ENCODE peak calls at places on chromosomes 13 and 19, in four cellular contexts. G, D, C and L are unnamed samples.

GRCh38 chr13:91572944-91573535 is 174.6 kb downstream of the GPC5 start:
- DNase-seq in G (no peak), C (no peak), D (no peak), L (no peak)

GRCh38 chr13:65264066-65264465 is 1966.1 kb downstream of the PCDH9 start:
- DNase-seq in D (no peak), G (no peak), C (no peak), L (no peak)

GRCh38 chr13:29137995-29138394 is 317.9 kb downstream of the MTUS2 start:
- DNase-seq in G (no peak), C (no peak), D (no peak), L (no peak)

GRCh38 chr19:46944123-46944718 is 75.4 kb upstream of the NPAS1 start:
- DNase-seq in G (no peak), C (no peak), D (no peak), L (no peak)

GRCh38 chr13:33931397-33931987 is 113.5 kb downstream of the RFC3 start:
- DNase-seq in D (peak; percentile 39), C (peak; percentile 7), G (no peak), L (peak; percentile 46)

GRCh38 chr13:32537580-32538233 is 888 bp downstream of the N4BP2L2 start:
- DNase-seq in G (peak; percentile 53), C (no peak), D (peak; percentile 6), L (peak; percentile 6)

GRCh38 chr13:49627831-49628652 is at the start of gene ARL11:
- DNase-seq in G (peak; percentile 83), D (no peak), C (no peak), L (no peak)

GRCh38 chr19:33358408-33358807 is 15.1 kb upstream of the CEBPG start:
- DNase-seq in D (no peak), G (no peak), C (no peak), L (no peak)

GRCh38 chr13:84191199-84191598 is 308.9 kb upstream of the SLITRK1 start:
- DNase-seq in C (no peak), G (no peak), D (no peak), L (no peak)

GRCh38 chr13:77980592-77980991 is 62.0 kb upstream of the EDNRB start:
- DNase-seq in C (no peak), G (no peak), D (peak; percentile 86), L (no peak)

GRCh38 chr13:112959206-112959605 is 9.8 kb upstream of the MCF2L start:
- DNase-seq in C (no peak), G (no peak), D (no peak), L (no peak)

GRCh38 chr19:43300206-43300605 is 30.9 kb upstream of the PSG9 start:
- DNase-seq in C (no peak), G (no peak), D (no peak), L (no peak)

GRCh38 chr13:73341748-73342147 is 282.9 kb downstream of the KLF5 start:
- DNase-seq in G (no peak), C (no peak), D (peak; percentile 12), L (no peak)

GRCh38 chr13:40522234-40522633 is 144.2 kb downstream of the FOXO1 start:
- DNase-seq in G (no peak), D (no peak), C (no peak), L (no peak)

GRCh38 chr13:45105895-45106294 is 14.4 kb upstream of the GTF2F2 start:
- DNase-seq in D (no peak), G (no peak), C (no peak), L (no peak)

GRCh38 chr19:6108721-6109633 is 1.3 kb downstream of the RFX2 start:
- DNase-seq in G (peak; percentile 54), D (peak; percentile 72), C (peak; percentile 61), L (no peak)

GRCh38 chr19:15291089-15291488 is 41.2 kb downstream of the BRD4 start:
- DNase-seq in D (no peak), G (no peak), C (no peak), L (no peak)

GRCh38 chr19:5138606-5139594 is 170.0 kb downstream of the KDM4B start:
- DNase-seq in D (no peak), G (no peak), C (no peak), L (no peak)

GRCh38 chr13:19586904-19587634 is 25.7 kb upstream of the TPTE2 start:
- DNase-seq in C (peak; percentile 52), D (no peak), G (no peak), L (no peak)

GRCh38 chr13:41458187-41458938 is 1.0 kb downstream of the RGCC start:
- DNase-seq in G (peak; percentile 63), D (peak; percentile 52), C (peak; percentile 56), L (no peak)

GRCh38 chr19:35044317-35045117 is 3.0 kb downstream of the HPN start:
- DNase-seq in G (peak; percentile 95), D (peak; percentile 65), C (peak; percentile 85), L (no peak)

GRCh38 chr19:6238643-6239281 is 41.0 kb downstream of the MLLT1 start:
- DNase-seq in G (no peak), D (no peak), C (no peak), L (no peak)

GRCh38 chr19:38247126-38247525 is 9.0 kb downstream of the PPP1R14A start:
- DNase-seq in G (no peak), C (no peak), D (no peak), L (no peak)

GRCh38 chr19:1172353-1173159 is 1.5 kb downstream of the SBNO2 start:
- DNase-seq in C (peak; percentile 64), G (no peak), D (peak; percentile 30), L (no peak)

DNA sequence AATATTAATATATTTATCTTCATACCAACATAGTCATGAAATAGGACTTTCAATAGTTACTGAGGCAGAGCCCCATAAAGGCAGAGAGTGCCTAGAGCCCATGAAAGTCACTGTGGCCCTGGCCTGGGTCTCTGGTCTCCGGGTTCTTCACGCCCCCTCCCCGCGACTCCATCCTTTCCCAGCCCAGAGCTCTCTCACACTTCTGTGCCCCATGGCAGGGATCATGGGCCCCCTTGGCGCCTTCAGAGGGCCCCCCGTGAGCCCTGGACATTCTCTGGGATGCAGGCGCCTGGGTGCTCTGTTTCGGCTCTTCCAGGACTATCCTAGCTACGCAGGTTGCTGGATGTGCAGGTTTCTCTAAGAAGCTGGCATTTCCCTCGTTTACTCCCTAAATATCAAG is 228.4 kb downstream of the TEX29 start:
- DNase-seq in C (no peak), G (no peak), D (no peak), L (no peak)
- H3K27me3 ChIP-seq in C (no peaks in the 10 kb centered on the region), G (no peaks in the 10 kb centered on the region), D (no peaks in the 10 kb centered on the region), L (peaks cover 11% of the 10 kb centered on the region)

DNA sequence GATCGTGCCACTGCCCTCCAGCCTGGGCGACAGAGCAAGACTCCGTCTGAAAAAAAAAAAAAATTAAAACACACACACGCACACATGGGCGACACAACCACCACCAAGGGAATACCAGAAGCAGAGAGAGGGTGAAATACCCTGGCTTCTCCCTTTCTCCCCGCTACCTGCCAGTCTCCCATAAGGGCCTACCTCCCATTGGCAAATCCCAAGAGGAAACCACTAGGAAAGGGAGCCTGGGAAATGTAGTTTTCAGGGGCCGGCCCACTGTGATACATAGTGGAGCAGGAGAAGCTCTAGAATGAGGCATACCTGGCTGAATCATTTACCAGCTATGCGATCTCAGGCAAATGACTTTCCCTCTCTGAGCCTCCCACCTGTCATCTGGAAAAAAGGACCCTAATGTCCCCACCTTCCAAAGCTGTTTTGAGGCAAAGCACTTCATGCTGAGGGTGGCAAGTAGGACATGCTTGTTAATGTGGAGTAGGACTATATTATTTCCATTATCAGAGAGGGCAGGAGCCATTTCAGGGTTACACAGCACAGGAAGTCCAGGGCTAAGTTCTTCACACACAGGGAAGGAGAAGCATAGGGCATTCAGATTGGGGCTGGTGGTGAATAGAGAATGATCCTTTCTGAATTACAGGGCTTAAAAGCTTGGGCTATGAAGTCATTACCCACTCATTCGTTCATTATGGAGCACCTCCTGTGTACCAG is 14.3 kb upstream of the HNRNPUL1 start:
- DNase-seq in D (no peak), C (no peak), G (no peak), L (no peak)
- TF ChIP-seq MAX in D (no peak), C (no peak), G (no peak), L (no peak)

GRCh38 chr19:54654447-54655321 is 8.1 kb upstream of the LILRB4 start:
- DNase-seq in G (no peak), C (no peak), D (no peak), L (peak; percentile 16)

GRCh38 chr19:54648129-54648528 is 14.7 kb upstream of the LILRB4 start:
- DNase-seq in C (no peak), D (no peak), G (no peak), L (no peak)

GRCh38 chr19:54646331-54646841 is 16.1 kb downstream of the LILRB1 start:
- DNase-seq in C (no peak), D (no peak), G (no peak), L (no peak)

GRCh38 chr19:54653181-54653809 is 9.5 kb upstream of the LILRB4 start:
- DNase-seq in C (peak; percentile 41), D (peak; percentile 22), G (no peak), L (peak; percentile 31)

GRCh38 chr19:54650108-54650666 is 12.6 kb upstream of the LILRB4 start:
- DNase-seq in C (no peak), D (no peak), G (no peak), L (no peak)
- H3K27me3 ChIP-seq in C (peaks cover 19% of the 10 kb centered on the region), D (no peaks in the 10 kb centered on the region), G (no peaks in the 10 kb centered on the region), L (peaks cover 13% of the 10 kb centered on the region)

DNA sequence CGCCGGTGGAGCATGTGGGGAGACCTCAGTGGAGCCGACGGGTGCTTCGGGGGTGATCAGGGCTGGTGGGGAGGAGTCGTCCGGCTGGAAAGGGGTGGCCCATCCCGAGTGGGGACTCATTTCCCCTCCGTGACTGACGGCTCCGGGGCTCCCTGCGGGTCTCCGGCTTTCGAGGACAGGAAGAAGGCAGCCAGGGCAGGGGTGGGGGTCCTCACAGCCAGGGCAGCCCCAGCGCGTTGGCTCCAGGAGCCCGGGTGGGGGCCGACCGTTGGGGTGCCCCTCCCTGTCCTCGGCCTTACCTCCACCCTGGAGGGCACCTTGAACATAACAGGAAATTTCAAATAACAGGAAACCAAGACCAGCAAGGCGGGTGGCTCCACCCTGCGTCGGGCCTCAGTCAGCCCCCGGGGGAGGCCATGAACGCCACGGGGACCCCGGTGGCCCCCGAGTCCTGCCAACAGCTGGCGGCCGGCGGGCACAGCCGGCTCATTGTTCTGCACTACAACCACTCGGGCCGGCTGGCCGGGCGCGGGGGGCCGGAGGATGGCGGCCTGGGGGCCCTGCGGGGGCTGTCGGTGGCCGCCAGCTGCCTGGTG is at the start of gene S1PR4:
- DNase-seq in G (no peak), D (peak; percentile 35), C (no peak), L (no peak)
- TF ChIP-seq MAX in G (no peak), D (no peak), C (no peak), L (no peak)

GRCh38 chr13:27955192-27955591 is 13.9 kb downstream of the CDX2 start:
- DNase-seq in D (no peak), G (no peak), C (no peak), L (no peak)
- H3K27me3 ChIP-seq in D (peaks cover 41% of the 10 kb centered on the region), G (peaks cover 96% of the 10 kb centered on the region), C (peaks cover 55% of the 10 kb centered on the region), L (no peaks in the 10 kb centered on the region)